ENCODE peak calls at places on chromosomes 12 and 14, in eight cellular contexts. R is GM23338, T is IMR-90, G is fibroblast of lung, F is brain microvascular endothelial cell, Y is AG04450, J is dorsolateral prefrontal cortex, U is adrenal gland. E is an unnamed sample.

GRCh38 chr12:93593833-93594232 is 21.4 kb downstream of the SOCS2 start:
- DNase-seq in R (no peak), T (no peak), G (no peak), F (no peak), Y (no peak), J (no peak), U (no peak), E (no peak)

GRCh38 chr12:128449146-128449894 is 182.3 kb downstream of the TMEM132C start:
- DNase-seq in R (no peak), T (no peak), G (no peak), F (no peak), Y (no peak), J (no peak), U (no peak), E (peak)

GRCh38 chr14:67999290-67999689 is 179.7 kb downstream of the RAD51B start:
- DNase-seq in R (no peak), T (peak), G (peak), F (no peak), Y (no peak), J (no peak), U (no peak), E (no peak)

GRCh38 chr12:67939611-67940010 is 49.6 kb upstream of the IFNG-AS1 start:
- DNase-seq in R (no peak), T (no peak), G (no peak), F (no peak), Y (no peak), J (no peak), U (no peak), E (no peak)

GRCh38 chr12:58487280-58488141 is 432.8 kb downstream of the LRIG3 start:
- DNase-seq in R (no peak), T (peak), G (no peak), F (peak), Y (no peak), J (no peak), U (no peak), E (no peak)

GRCh38 chr14:99176156-99176945 is 95.6 kb downstream of the BCL11B start:
- DNase-seq in R (peak), T (no peak), G (no peak), F (no peak), Y (no peak), J (no peak), U (no peak), E (no peak)

GRCh38 chr12:2353691-2354090 is 300.9 kb downstream of the CACNA1C start:
- DNase-seq in R (no peak), T (no peak), G (no peak), F (no peak), Y (no peak), J (no peak), U (no peak), E (no peak)

GRCh38 chr12:68538722-68539614 is 71.7 kb upstream of the RAP1B start:
- DNase-seq in R (peak), T (peak), G (peak), F (peak), Y (no peak), J (no peak), U (peak), E (peak)

GRCh38 chr14:103292426-103293374 is 41.3 kb upstream of the EIF5 start:
- DNase-seq in R (peak), T (peak), G (peak), F (peak), Y (peak), J (peak), U (peak), E (peak)

GRCh38 chr12:71556881-71557280 is 106.8 kb downstream of the ZFC3H1 start:
- DNase-seq in R (peak), T (peak), G (peak), F (peak), Y (peak), J (no peak), U (peak), E (peak)

GRCh38 chr14:67704018-67704417 is 2.3 kb downstream of the RDH12 start:
- DNase-seq in R (no peak), T (no peak), G (no peak), F (no peak), Y (no peak), J (no peak), U (no peak), E (no peak)

GRCh38 chr12:87425942-87426554 is 603.2 kb downstream of the C12orf50 start:
- DNase-seq in R (peak), T (peak), G (no peak), F (no peak), Y (no peak), J (no peak), U (no peak), E (no peak)

GRCh38 chr12:102728506-102729242 is 188.4 kb downstream of the PAH start:
- DNase-seq in R (no peak), T (no peak), G (no peak), F (no peak), Y (no peak), J (no peak), U (no peak), E (no peak)

GRCh38 chr12:115760231-115760630 is 517.3 kb downstream of the MED13L start:
- DNase-seq in R (no peak), T (no peak), G (no peak), F (no peak), Y (no peak), J (no peak), U (no peak), E (no peak)

GRCh38 chr12:30969006-30969405 is 42.5 kb downstream of the TSPAN11 start:
- DNase-seq in R (no peak), T (no peak), G (no peak), F (no peak), Y (no peak), J (no peak), U (no peak), E (no peak)

GRCh38 chr14:97456497-97456896 is 659.3 kb downstream of the VRK1 start:
- DNase-seq in R (no peak), T (no peak), G (no peak), F (no peak), Y (no peak), J (no peak), U (no peak), E (no peak)

GRCh38 chr12:25855716-25856115 is 102.8 kb upstream of the RASSF8 start:
- DNase-seq in R (no peak), T (peak), G (peak), F (peak), Y (no peak), J (no peak), U (no peak), E (no peak)

GRCh38 chr12:81758421-81759214 is 532 bp downstream of the PPFIA2 start:
- DNase-seq in R (peak), T (no peak), G (peak), F (peak), Y (no peak), J (peak), U (no peak), E (peak)

GRCh38 chr14:100069161-100069800 is 4.1 kb downstream of the EVL start:
- DNase-seq in R (no peak), T (no peak), G (no peak), F (no peak), Y (no peak), J (no peak), U (no peak), E (no peak)

GRCh38 chr14:84112589-84112988 is 1417.4 kb upstream of the FLRT2 start:
- DNase-seq in R (no peak), T (no peak), G (no peak), F (no peak), Y (no peak), J (no peak), U (no peak), E (peak)

GRCh38 chr12:101209319-101210302 is at the start of gene SLC5A8:
- DNase-seq in R (peak), T (no peak), G (no peak), F (no peak), Y (no peak), J (no peak), U (no peak), E (peak)

GRCh38 chr12:44317651-44318126 is 481.8 kb downstream of the TMEM117 start:
- DNase-seq in R (peak), T (peak), G (peak), F (peak), Y (peak), J (no peak), U (no peak), E (peak)

GRCh38 chr14:26897186-26897585 is 299.4 kb upstream of the NOVA1 start:
- DNase-seq in R (no peak), T (no peak), G (peak), F (no peak), Y (no peak), J (no peak), U (no peak), E (no peak)

DNA sequence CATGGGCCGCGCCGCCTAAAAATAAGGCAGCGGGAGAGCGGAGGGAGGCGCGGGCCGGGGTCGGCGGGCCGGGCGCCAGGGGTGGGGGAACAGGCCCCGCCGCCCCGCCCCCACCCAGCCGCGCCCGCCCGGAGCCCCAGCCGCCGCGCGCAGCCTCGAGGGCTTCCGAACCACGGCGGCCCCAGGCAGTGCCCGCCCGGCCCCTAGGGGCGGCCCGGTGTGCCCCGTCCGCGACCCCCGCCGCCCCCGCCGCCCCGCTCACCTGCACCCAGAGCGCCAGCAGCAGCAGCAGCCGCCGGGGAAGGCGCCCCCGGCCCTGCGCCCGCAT is 519 bp downstream of the JAG2 start:
- DNase-seq in R (peak), T (no peak), G (no peak), F (no peak), Y (no peak), J (no peak), U (no peak), E (no peak)
- H3K27ac ChIP-seq in R (no peak), T (no peak), G (no peak), F (no peak), Y (no peak), J (no peak), U (no peak), E (no peak)

DNA sequence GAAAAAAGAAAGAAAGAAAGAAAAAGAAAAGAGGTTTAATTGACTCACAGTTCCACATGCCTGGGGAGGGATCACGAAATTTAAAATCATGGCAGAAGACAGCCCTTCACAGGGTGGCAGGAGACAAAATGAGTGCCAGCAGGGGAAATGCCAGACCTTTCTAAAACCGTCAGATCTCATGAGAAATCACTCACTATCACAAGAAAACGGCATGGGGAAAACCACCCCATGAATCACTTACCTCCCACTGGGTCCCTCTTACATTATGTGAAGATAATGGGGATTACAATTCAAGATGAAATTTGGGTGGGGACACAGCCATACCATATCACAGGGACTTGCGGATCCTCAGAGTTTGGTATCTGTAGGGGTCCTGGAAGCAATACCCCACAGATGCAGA is 16.3 kb upstream of the EGLN3 start:
- DNase-seq in R (no peak), T (no peak), G (no peak), F (peak), Y (no peak), J (no peak), U (no peak), E (peak)
- TF ChIP-seq CTCF in R (no peak), T (no peak), G (no peak), F (no peak), Y (no peak), J (no peak), U (no peak), E (no peak)

GRCh38 chr12:117508468-117508867 is 147.0 kb upstream of the NOS1 start:
- DNase-seq in R (no peak), T (no peak), G (no peak), F (no peak), Y (no peak), J (no peak), U (no peak), E (no peak)

GRCh38 chr12:117516034-117516433 is 154.6 kb upstream of the NOS1 start:
- DNase-seq in R (no peak), T (no peak), G (no peak), F (no peak), Y (no peak), J (no peak), U (no peak), E (no peak)

GRCh38 chr12:117518594-117519270 is 157.3 kb upstream of the NOS1 start:
- DNase-seq in R (no peak), T (no peak), G (no peak), F (no peak), Y (no peak), J (no peak), U (no peak), E (no peak)

GRCh38 chr12:117514016-117514415 is 152.6 kb upstream of the NOS1 start:
- DNase-seq in R (peak), T (no peak), G (no peak), F (no peak), Y (no peak), J (no peak), U (no peak), E (no peak)

DNA sequence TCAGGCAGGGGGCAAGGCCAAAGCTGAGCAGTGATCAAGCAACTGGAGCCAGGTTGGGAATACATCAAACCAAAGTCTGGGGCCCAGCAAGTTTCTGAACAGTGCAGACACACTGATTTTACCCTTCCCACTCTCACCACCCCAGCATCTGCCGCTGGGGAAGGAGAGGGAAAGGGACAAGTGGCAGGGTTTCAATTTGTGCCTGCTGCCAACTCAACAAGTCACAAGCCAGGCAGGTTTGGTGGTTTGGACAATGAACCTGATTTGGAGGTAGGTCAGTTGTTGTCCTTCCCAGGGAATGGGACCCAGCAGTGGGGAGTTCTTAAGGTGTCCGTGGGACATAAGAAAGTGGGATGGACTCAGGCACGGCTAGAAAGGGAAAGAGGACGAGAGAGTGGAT is 151.9 kb upstream of the NOS1 start:
- DNase-seq in R (no peak), T (no peak), G (no peak), F (no peak), Y (no peak), J (no peak), U (no peak), E (no peak)
- H3K27ac ChIP-seq in R (no peak), T (no peak), G (no peak), F (no peak), Y (no peak), J (no peak), U (no peak), E (no peak)

GRCh38 chr14:73458219-73458976 is at the start of gene NUMB:
- DNase-seq in R (peak), T (peak), G (peak), F (peak), Y (peak), J (peak), U (peak), E (peak)
- TF ChIP-seq CTCF in R (no peak), T (no peak), G (no peak), F (no peak), Y (no peak), J (peak), U (no peak), E (no peak)

DNA sequence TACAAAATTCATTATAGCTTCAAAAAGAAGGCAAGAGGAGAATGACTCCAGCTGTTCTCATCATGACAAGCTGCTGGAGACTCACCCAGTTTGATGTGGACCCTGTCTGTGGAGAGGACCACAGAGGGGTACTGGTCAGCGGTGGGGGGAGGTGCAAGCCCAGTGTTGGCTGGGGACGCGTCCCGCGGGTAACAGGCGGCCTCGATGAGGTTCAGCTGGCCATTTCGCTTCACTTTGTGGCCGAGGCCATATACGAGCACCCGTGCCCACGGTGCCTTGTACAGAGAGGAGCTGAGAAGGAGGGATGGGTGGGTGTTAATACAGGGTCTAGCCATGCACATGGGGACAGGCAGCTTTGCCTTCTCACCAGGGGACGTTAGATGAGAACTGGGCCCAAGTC is 67.1 kb downstream of the TRAFD1 start:
- DNase-seq in R (no peak), T (no peak), G (no peak), F (no peak), Y (no peak), J (no peak), U (no peak), E (no peak)
- H3K27ac ChIP-seq in R (no peak), T (peak), G (no peak), F (no peak), Y (no peak), J (peak), U (no peak), E (no peak)

GRCh38 chr12:110337912-110338710 is 57.1 kb downstream of the ATP2A2 start:
- DNase-seq in R (no peak), T (no peak), G (no peak), F (no peak), Y (no peak), J (no peak), U (no peak), E (no peak)

GRCh38 chr12:110338754-110339153 is 57.7 kb downstream of the ATP2A2 start:
- DNase-seq in R (peak), T (no peak), G (peak), F (no peak), Y (no peak), J (no peak), U (no peak), E (peak)

GRCh38 chr12:110333201-110333600 is 52.2 kb downstream of the ATP2A2 start:
- DNase-seq in R (no peak), T (no peak), G (no peak), F (no peak), Y (no peak), J (no peak), U (no peak), E (no peak)

GRCh38 chr12:110339184-110339952 is 58.3 kb downstream of the ATP2A2 start:
- DNase-seq in R (no peak), T (no peak), G (no peak), F (no peak), Y (no peak), J (no peak), U (no peak), E (no peak)

DNA sequence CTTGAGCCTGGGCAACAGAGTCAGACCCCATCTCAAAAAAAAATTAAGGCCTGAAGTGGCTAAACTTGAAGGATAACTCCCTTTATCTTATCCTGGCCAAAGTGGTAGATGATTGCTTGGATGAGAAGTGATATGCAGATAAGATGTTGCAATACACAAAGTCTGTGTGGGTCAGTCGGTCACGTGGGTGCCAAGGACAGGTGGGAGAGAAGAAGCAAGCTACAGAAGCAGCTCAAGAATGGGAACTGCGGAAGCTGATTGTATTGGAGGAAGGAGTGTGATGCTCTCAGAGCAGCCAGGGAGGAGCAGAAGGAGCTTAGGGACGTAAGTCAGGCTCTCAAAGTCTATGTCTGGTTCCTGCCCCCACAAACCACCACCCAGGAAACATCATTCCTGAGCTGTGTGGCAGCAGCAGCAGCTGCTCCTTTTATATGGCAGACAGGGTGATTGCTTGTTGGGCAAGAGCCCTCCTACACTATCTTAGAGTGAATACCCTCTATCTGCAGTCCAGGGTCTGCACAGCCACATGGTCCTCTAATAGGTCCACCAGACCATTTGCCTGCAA is 54.5 kb downstream of the ATP2A2 start:
- DNase-seq in R (no peak), T (no peak), G (no peak), F (no peak), Y (no peak), J (no peak), U (peak), E (no peak)
- TF ChIP-seq CTCF in R (no peak), T (no peak), G (no peak), F (no peak), Y (no peak), J (no peak), U (no peak), E (no peak)

DNA sequence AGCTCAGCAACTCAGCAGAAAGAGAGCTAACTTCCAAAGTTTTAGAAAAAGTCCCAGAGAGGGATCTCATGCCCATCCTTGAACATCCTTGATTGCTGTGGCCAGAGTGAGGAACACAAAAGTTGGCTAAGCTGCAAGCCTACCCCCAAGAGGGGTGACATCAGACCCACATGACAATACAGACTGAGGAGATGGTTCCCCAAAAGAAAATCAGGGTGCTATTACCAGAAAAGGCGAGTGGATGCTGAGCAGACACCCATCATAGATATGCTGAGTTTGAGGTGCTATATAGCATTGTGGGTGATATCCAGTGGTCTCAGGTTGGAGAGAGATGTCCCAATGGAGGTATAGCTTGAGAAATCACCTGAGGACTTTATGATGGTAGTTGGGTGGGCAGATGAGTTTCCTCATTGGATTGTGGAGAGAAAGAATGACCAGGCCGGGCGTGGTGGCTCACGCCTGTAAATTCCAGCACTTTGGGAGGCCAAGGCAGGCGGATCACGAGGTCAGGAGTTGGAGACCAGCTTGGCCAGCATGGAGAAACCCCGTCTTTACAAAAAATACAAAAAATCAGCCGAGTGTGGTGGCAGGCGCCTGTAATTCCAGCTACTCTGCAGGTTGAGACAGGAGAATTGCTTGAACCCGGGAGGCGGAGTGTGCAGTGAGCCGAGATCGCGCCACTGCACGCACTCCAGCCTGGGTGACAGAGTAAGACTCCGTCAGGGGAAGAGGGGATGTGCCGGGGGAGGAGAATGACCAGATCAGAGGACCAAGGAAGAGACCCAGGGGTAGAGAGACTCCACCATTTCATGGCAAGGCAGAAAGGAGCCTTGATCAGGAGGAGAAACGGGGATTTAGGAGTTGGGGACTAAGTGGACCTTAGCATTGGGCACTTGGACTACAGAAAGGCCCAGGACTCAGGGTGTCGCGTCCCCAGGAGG is 881 bp upstream of the PCK2 start:
- DNase-seq in R (no peak), T (no peak), G (no peak), F (no peak), Y (no peak), J (no peak), U (no peak), E (no peak)
- H3K27ac ChIP-seq in R (peak), T (peak), G (no peak), F (no peak), Y (peak), J (no peak), U (peak), E (peak)